ENCODE peak calls at places on chromosomes 12 and 14, in six cellular contexts. One of them, this sample, is unnamed.

GRCh38 chr14:73272393-73272792 is 35.1 kb downstream of the PAPLN start:
- DNase-seq in H9: no peak
- DNase-seq in IMR-90: no peak
- DNase-seq in trophoblast cell: no peak
- DNase-seq in H1: no peak
- DNase-seq in mesenchymal stem cell: no peak
- DNase-seq in this sample: no peak

GRCh38 chr12:66055837-66056319 is 74.7 kb downstream of the LLPH start:
- DNase-seq in H9: no peak
- DNase-seq in trophoblast cell: no peak
- DNase-seq in IMR-90: no peak
- DNase-seq in mesenchymal stem cell: no peak
- DNase-seq in H1: no peak
- DNase-seq in this sample: no peak

GRCh38 chr14:69711065-69711464 is 55.9 kb upstream of the SRSF5 start:
- DNase-seq in H9: no peak
- DNase-seq in mesenchymal stem cell: no peak
- DNase-seq in IMR-90: peak
- DNase-seq in trophoblast cell: no peak
- DNase-seq in H1: no peak
- DNase-seq in this sample: no peak

GRCh38 chr14:102095231-102095870 is 8.5 kb upstream of the HSP90AA1 start:
- DNase-seq in trophoblast cell: no peak
- DNase-seq in H1: no peak
- DNase-seq in mesenchymal stem cell: peak
- DNase-seq in H9: no peak
- DNase-seq in IMR-90: peak
- DNase-seq in this sample: no peak

GRCh38 chr14:52391866-52392600 is 77.9 kb downstream of the PTGER2 start:
- DNase-seq in trophoblast cell: no peak
- DNase-seq in H9: no peak
- DNase-seq in mesenchymal stem cell: no peak
- DNase-seq in IMR-90: peak
- DNase-seq in H1: no peak
- DNase-seq in this sample: no peak

GRCh38 chr14:20477211-20477876 is 8.1 kb downstream of the PNP start:
- DNase-seq in H1: no peak
- DNase-seq in trophoblast cell: peak
- DNase-seq in IMR-90: peak
- DNase-seq in H9: no peak
- DNase-seq in mesenchymal stem cell: peak
- DNase-seq in this sample: no peak

GRCh38 chr12:114694436-114695304 is 10.7 kb upstream of the TBX3 start:
- DNase-seq in trophoblast cell: no peak
- DNase-seq in IMR-90: no peak
- DNase-seq in H1: no peak
- DNase-seq in H9: no peak
- DNase-seq in mesenchymal stem cell: no peak
- DNase-seq in this sample: no peak

GRCh38 chr14:65019944-65020566 is 33.4 kb downstream of the FNTB start:
- DNase-seq in mesenchymal stem cell: peak
- DNase-seq in H9: peak
- DNase-seq in trophoblast cell: peak
- DNase-seq in H1: no peak
- DNase-seq in IMR-90: peak
- DNase-seq in this sample: peak

GRCh38 chr12:3496964-3497363 is 6.0 kb downstream of the PRMT8 start:
- DNase-seq in H9: peak
- DNase-seq in H1: no peak
- DNase-seq in mesenchymal stem cell: no peak
- DNase-seq in IMR-90: no peak
- DNase-seq in trophoblast cell: peak
- DNase-seq in this sample: no peak

GRCh38 chr14:53537421-53538315 is 384.5 kb upstream of the DDHD1 start:
- DNase-seq in H9: no peak
- DNase-seq in mesenchymal stem cell: peak
- DNase-seq in IMR-90: peak
- DNase-seq in H1: no peak
- DNase-seq in trophoblast cell: peak
- DNase-seq in this sample: no peak

GRCh38 chr14:100449225-100449987 is 126.3 kb downstream of the SLC25A47 start:
- DNase-seq in IMR-90: no peak
- DNase-seq in H9: peak
- DNase-seq in mesenchymal stem cell: no peak
- DNase-seq in trophoblast cell: no peak
- DNase-seq in H1: no peak
- DNase-seq in this sample: no peak

GRCh38 chr12:108269224-108269623 is 69.9 kb downstream of the CMKLR1 start:
- DNase-seq in IMR-90: no peak
- DNase-seq in H9: no peak
- DNase-seq in H1: no peak
- DNase-seq in trophoblast cell: peak
- DNase-seq in mesenchymal stem cell: no peak
- DNase-seq in this sample: no peak

GRCh38 chr14:66944872-66945271 is 244.4 kb upstream of the GARIN2 start:
- DNase-seq in H1: no peak
- DNase-seq in trophoblast cell: peak
- DNase-seq in H9: no peak
- DNase-seq in mesenchymal stem cell: peak
- DNase-seq in IMR-90: peak
- DNase-seq in this sample: peak

GRCh38 chr14:104734051-104734587 is 10.1 kb downstream of the ADSS1 start:
- DNase-seq in H9: no peak
- DNase-seq in H1: no peak
- DNase-seq in trophoblast cell: no peak
- DNase-seq in mesenchymal stem cell: no peak
- DNase-seq in IMR-90: no peak
- DNase-seq in this sample: no peak

GRCh38 chr14:92207012-92207927 is 85.5 kb downstream of the CPSF2 start:
- DNase-seq in H1: no peak
- DNase-seq in mesenchymal stem cell: no peak
- DNase-seq in IMR-90: no peak
- DNase-seq in trophoblast cell: no peak
- DNase-seq in H9: peak
- DNase-seq in this sample: no peak

GRCh38 chr12:76952995-76953394 is 74.2 kb upstream of the CSRP2 start:
- DNase-seq in mesenchymal stem cell: no peak
- DNase-seq in trophoblast cell: peak
- DNase-seq in IMR-90: no peak
- DNase-seq in H9: peak
- DNase-seq in H1: no peak
- DNase-seq in this sample: no peak

GRCh38 chr12:95336387-95337067 is 118.9 kb downstream of the VEZT start:
- DNase-seq in H9: peak
- DNase-seq in H1: peak
- DNase-seq in trophoblast cell: peak
- DNase-seq in mesenchymal stem cell: peak
- DNase-seq in IMR-90: peak
- DNase-seq in this sample: peak

GRCh38 chr12:51923506-51924365 is 16.4 kb downstream of the ACVRL1 start:
- DNase-seq in H9: peak
- DNase-seq in mesenchymal stem cell: no peak
- DNase-seq in trophoblast cell: peak
- DNase-seq in H1: no peak
- DNase-seq in IMR-90: no peak
- DNase-seq in this sample: no peak

GRCh38 chr12:31479516-31480210 is 111.3 kb downstream of the DENND5B start:
- DNase-seq in trophoblast cell: no peak
- DNase-seq in mesenchymal stem cell: no peak
- DNase-seq in H9: no peak
- DNase-seq in IMR-90: no peak
- DNase-seq in H1: no peak
- DNase-seq in this sample: no peak

GRCh38 chr14:71687115-71687836 is 245.0 kb upstream of the RGS6 start:
- DNase-seq in mesenchymal stem cell: no peak
- DNase-seq in H9: no peak
- DNase-seq in H1: no peak
- DNase-seq in IMR-90: peak
- DNase-seq in trophoblast cell: no peak
- DNase-seq in this sample: no peak

GRCh38 chr12:53061404-53062010 is 11.6 kb downstream of the TNS2 start:
- DNase-seq in trophoblast cell: peak
- DNase-seq in IMR-90: no peak
- DNase-seq in mesenchymal stem cell: no peak
- DNase-seq in H1: no peak
- DNase-seq in H9: peak
- DNase-seq in this sample: no peak

GRCh38 chr14:93232159-93232558 is 25.1 kb downstream of the UBR7 start:
- DNase-seq in H1: no peak
- DNase-seq in trophoblast cell: no peak
- DNase-seq in H9: no peak
- DNase-seq in IMR-90: no peak
- DNase-seq in mesenchymal stem cell: no peak
- DNase-seq in this sample: no peak
- H2AFZ ChIP-seq in H1: no peak
- H2AFZ ChIP-seq in trophoblast cell: no peak
- H2AFZ ChIP-seq in H9: no peak
- H2AFZ ChIP-seq in IMR-90: peak
- H2AFZ ChIP-seq in mesenchymal stem cell: no peak
- H2AFZ ChIP-seq in this sample: peak

GRCh38 chr14:49447725-49448124 is 138.5 kb downstream of the RPS29 start:
- DNase-seq in H1: no peak
- DNase-seq in trophoblast cell: no peak
- DNase-seq in IMR-90: no peak
- DNase-seq in H9: no peak
- DNase-seq in mesenchymal stem cell: no peak
- DNase-seq in this sample: no peak
- H4K91ac ChIP-seq in H1: no peak
- H4K91ac ChIP-seq in trophoblast cell: no peak
- H4K91ac ChIP-seq in IMR-90: no peak
- H4K91ac ChIP-seq in H9: no peak
- H4K91ac ChIP-seq in mesenchymal stem cell: no peak
- H4K91ac ChIP-seq in this sample: no peak

DNA sequence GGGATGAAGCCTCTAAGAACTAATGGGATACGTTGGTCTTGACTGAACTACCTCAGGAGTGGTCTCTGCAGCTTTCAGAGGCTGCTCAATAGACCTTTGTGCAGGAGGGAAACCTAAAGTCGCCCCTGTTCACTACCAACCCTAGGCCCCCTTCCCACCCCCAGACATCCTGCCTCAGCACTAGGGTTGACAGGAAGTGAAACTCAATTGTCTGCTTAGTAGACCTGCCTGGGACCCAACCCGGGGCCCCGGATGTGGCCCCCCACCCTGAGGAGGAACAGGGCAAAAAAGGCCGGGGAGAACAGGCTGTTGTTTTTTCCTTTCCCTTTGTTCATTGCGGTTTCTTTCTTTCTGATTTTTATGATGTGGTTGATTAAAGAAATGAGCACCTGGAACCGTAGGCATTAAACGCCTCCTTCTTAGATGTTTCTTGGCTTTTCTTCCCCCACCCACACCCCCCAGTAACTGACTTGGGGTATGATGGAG is 1.6 kb upstream of the DGKA start:
- DNase-seq in IMR-90: no peak
- DNase-seq in trophoblast cell: no peak
- DNase-seq in H9: no peak
- DNase-seq in mesenchymal stem cell: no peak
- DNase-seq in H1: no peak
- DNase-seq in this sample: no peak
- H2AFZ ChIP-seq in IMR-90: no peak
- H2AFZ ChIP-seq in trophoblast cell: no peak
- H2AFZ ChIP-seq in H9: no peak
- H2AFZ ChIP-seq in mesenchymal stem cell: no peak
- H2AFZ ChIP-seq in H1: no peak
- H2AFZ ChIP-seq in this sample: no peak

DNA sequence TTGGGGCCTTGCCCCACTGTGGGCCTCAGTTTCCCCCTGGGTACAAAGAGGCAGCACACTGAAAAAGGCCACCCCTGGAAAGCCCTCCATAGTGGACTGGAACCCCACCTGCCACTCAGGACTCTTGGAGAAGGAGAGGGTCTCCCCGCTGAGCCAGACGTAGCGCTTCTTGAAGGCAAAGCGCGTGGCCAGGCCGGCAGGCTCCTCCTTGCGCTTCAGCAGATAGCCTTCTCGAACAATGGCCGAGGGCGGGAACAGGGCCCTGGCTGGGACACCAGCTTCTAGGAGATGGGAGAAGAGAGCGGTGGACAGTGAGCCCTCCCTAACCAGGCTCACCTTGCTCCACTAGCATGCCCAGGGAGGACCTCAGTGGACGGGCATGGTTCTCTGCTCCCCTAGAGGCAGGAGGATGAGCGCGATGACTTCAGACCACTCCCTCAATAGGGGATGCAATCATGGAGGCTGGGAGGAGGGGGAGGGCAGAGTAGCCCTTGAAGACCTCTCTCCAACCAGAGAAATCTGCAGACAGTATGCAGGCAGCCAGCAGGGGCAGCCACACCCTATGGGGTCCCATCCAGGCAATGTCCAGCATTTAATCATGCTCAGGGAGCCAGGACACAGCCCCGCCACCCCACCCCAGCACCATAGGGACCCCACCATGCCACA is 29.8 kb downstream of the RASAL1 start:
- DNase-seq in trophoblast cell: no peak
- DNase-seq in H1: no peak
- DNase-seq in H9: no peak
- DNase-seq in IMR-90: no peak
- DNase-seq in mesenchymal stem cell: no peak
- DNase-seq in this sample: no peak
- H4K91ac ChIP-seq in trophoblast cell: no peak
- H4K91ac ChIP-seq in H1: no peak
- H4K91ac ChIP-seq in H9: no peak
- H4K91ac ChIP-seq in IMR-90: no peak
- H4K91ac ChIP-seq in mesenchymal stem cell: no peak
- H4K91ac ChIP-seq in this sample: no peak

This sample was measured in neuronal stem cell.